ENCODE peak calls at places on chromosomes 5 and 9, in eight cellular contexts. One of them, this sample, is unnamed.

GRCh38 chr9:21890696-21891095 is 88.3 kb downstream of the MTAP start:
- DNase-seq in ascending aorta: no peak
- DNase-seq in effector memory CD4-positive, alpha-beta T cell: no peak
- DNase-seq in tibial artery: no peak
- DNase-seq in IMR-90: no peak
- DNase-seq in fibroblast of lung: no peak
- DNase-seq in ovary: no peak
- DNase-seq in spleen: no peak
- DNase-seq in this sample: no peak

GRCh38 chr9:113886933-113887332 is 10.8 kb downstream of the ZNF618 start:
- DNase-seq in ovary: no peak
- DNase-seq in fibroblast of lung: no peak
- DNase-seq in spleen: no peak
- DNase-seq in effector memory CD4-positive, alpha-beta T cell: no peak
- DNase-seq in IMR-90: no peak
- DNase-seq in ascending aorta: no peak
- DNase-seq in tibial artery: no peak
- DNase-seq in this sample: no peak

GRCh38 chr5:66494437-66494836 is 101.8 kb upstream of the MAST4 start:
- DNase-seq in tibial artery: no peak
- DNase-seq in ascending aorta: no peak
- DNase-seq in spleen: no peak
- DNase-seq in fibroblast of lung: no peak
- DNase-seq in ovary: no peak
- DNase-seq in effector memory CD4-positive, alpha-beta T cell: no peak
- DNase-seq in IMR-90: no peak
- DNase-seq in this sample: no peak

GRCh38 chr5:125154321-125154811 is 407.9 kb upstream of the ZNF608 start:
- DNase-seq in ascending aorta: no peak
- DNase-seq in IMR-90: peak; percentile 12
- DNase-seq in effector memory CD4-positive, alpha-beta T cell: no peak
- DNase-seq in tibial artery: no peak
- DNase-seq in fibroblast of lung: peak; percentile 52
- DNase-seq in ovary: no peak
- DNase-seq in spleen: no peak
- DNase-seq in this sample: no peak

GRCh38 chr5:16550316-16550952 is 66.4 kb downstream of the RETREG1 start:
- DNase-seq in ascending aorta: no peak
- DNase-seq in fibroblast of lung: peak; percentile 53
- DNase-seq in tibial artery: no peak
- DNase-seq in ovary: no peak
- DNase-seq in IMR-90: peak; percentile 49
- DNase-seq in spleen: no peak
- DNase-seq in effector memory CD4-positive, alpha-beta T cell: no peak
- DNase-seq in this sample: peak; percentile 75

GRCh38 chr9:78811562-78812276 is 514.8 kb downstream of the PSAT1 start:
- DNase-seq in ascending aorta: no peak
- DNase-seq in spleen: no peak
- DNase-seq in effector memory CD4-positive, alpha-beta T cell: no peak
- DNase-seq in IMR-90: peak; percentile 61
- DNase-seq in fibroblast of lung: peak; percentile 36
- DNase-seq in ovary: no peak
- DNase-seq in tibial artery: no peak
- DNase-seq in this sample: no peak

GRCh38 chr5:178312900-178313299 is 80.3 kb upstream of the PHYKPL start:
- DNase-seq in fibroblast of lung: no peak
- DNase-seq in ovary: no peak
- DNase-seq in effector memory CD4-positive, alpha-beta T cell: no peak
- DNase-seq in ascending aorta: peak; percentile 40
- DNase-seq in IMR-90: no peak
- DNase-seq in tibial artery: no peak
- DNase-seq in spleen: peak; percentile 78
- DNase-seq in this sample: no peak

GRCh38 chr5:96871022-96871388 is 5.3 kb upstream of the ERAP2 start:
- DNase-seq in ovary: no peak
- DNase-seq in effector memory CD4-positive, alpha-beta T cell: no peak
- DNase-seq in IMR-90: no peak
- DNase-seq in fibroblast of lung: no peak
- DNase-seq in ascending aorta: no peak
- DNase-seq in spleen: no peak
- DNase-seq in tibial artery: no peak
- DNase-seq in this sample: no peak

GRCh38 chr9:33472171-33472920 is 1.4 kb downstream of the NOL6 start:
- DNase-seq in ascending aorta: no peak
- DNase-seq in fibroblast of lung: no peak
- DNase-seq in spleen: peak; percentile 60
- DNase-seq in IMR-90: no peak
- DNase-seq in effector memory CD4-positive, alpha-beta T cell: no peak
- DNase-seq in tibial artery: peak; percentile 47
- DNase-seq in ovary: no peak
- DNase-seq in this sample: no peak

GRCh38 chr5:7916171-7916804 is 47.3 kb downstream of the MTRR start:
- DNase-seq in spleen: no peak
- DNase-seq in ovary: no peak
- DNase-seq in fibroblast of lung: no peak
- DNase-seq in tibial artery: no peak
- DNase-seq in IMR-90: no peak
- DNase-seq in effector memory CD4-positive, alpha-beta T cell: no peak
- DNase-seq in ascending aorta: no peak
- DNase-seq in this sample: no peak

GRCh38 chr5:32261198-32261597 is 51.5 kb downstream of the MTMR12 start:
- DNase-seq in IMR-90: no peak
- DNase-seq in ascending aorta: no peak
- DNase-seq in effector memory CD4-positive, alpha-beta T cell: no peak
- DNase-seq in fibroblast of lung: no peak
- DNase-seq in spleen: no peak
- DNase-seq in tibial artery: no peak
- DNase-seq in ovary: no peak
- DNase-seq in this sample: no peak

GRCh38 chr5:177183766-177184165 is 50.2 kb downstream of the NSD1 start:
- DNase-seq in ovary: no peak
- DNase-seq in ascending aorta: no peak
- DNase-seq in effector memory CD4-positive, alpha-beta T cell: no peak
- DNase-seq in IMR-90: no peak
- DNase-seq in tibial artery: no peak
- DNase-seq in spleen: no peak
- DNase-seq in fibroblast of lung: no peak
- DNase-seq in this sample: no peak

GRCh38 chr9:15856591-15856990 is 303.7 kb downstream of the CCDC171 start:
- DNase-seq in ovary: no peak
- DNase-seq in ascending aorta: no peak
- DNase-seq in IMR-90: peak; percentile 87
- DNase-seq in tibial artery: no peak
- DNase-seq in fibroblast of lung: peak; percentile 54
- DNase-seq in spleen: no peak
- DNase-seq in effector memory CD4-positive, alpha-beta T cell: no peak
- DNase-seq in this sample: no peak

GRCh38 chr9:128637656-128638055 is 19.0 kb downstream of the DYNC2I2 start:
- DNase-seq in fibroblast of lung: peak; percentile 52
- DNase-seq in tibial artery: no peak
- DNase-seq in ovary: no peak
- DNase-seq in IMR-90: peak; percentile 54
- DNase-seq in effector memory CD4-positive, alpha-beta T cell: no peak
- DNase-seq in spleen: no peak
- DNase-seq in ascending aorta: no peak
- DNase-seq in this sample: no peak

DNA sequence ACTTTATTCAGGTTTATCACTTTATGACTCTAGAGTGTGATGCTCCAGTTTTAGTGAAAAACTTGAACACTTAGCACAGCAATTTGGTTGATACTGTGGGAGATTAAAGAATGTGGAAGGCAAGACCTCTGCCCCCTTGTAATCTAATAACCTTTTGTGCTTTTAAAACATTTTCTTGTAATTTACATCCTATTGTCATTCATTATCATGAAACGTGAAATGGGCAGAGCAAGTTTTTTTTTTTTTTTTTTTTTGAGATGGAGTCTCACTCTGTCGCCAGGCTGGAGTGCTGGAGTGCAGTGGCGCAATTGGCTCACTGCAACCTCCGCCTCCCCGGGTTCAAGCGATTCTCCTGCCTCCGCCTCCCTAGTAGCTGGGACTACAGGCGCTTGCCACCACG is 1.8 kb downstream of the PAIP2 start:
- DNase-seq in ascending aorta: no peak
- DNase-seq in fibroblast of lung: no peak
- DNase-seq in ovary: no peak
- DNase-seq in spleen: no peak
- DNase-seq in IMR-90: no peak
- DNase-seq in effector memory CD4-positive, alpha-beta T cell: no peak
- DNase-seq in tibial artery: no peak
- DNase-seq in this sample: no peak
- H3K4me3 ChIP-seq in ascending aorta: peak overlapping the region; percentile 71
- H3K4me3 ChIP-seq in fibroblast of lung: peak overlapping the region; percentile 98
- H3K4me3 ChIP-seq in ovary: no peak overlapping the region
- H3K4me3 ChIP-seq in spleen: peak overlapping the region; percentile 97
- H3K4me3 ChIP-seq in IMR-90: peak overlapping the region; percentile 76
- H3K4me3 ChIP-seq in effector memory CD4-positive, alpha-beta T cell: no peak overlapping the region
- H3K4me3 ChIP-seq in tibial artery: peak overlapping the region; percentile 77
- H3K4me3 ChIP-seq in this sample: peak overlapping the region; percentile 74

DNA sequence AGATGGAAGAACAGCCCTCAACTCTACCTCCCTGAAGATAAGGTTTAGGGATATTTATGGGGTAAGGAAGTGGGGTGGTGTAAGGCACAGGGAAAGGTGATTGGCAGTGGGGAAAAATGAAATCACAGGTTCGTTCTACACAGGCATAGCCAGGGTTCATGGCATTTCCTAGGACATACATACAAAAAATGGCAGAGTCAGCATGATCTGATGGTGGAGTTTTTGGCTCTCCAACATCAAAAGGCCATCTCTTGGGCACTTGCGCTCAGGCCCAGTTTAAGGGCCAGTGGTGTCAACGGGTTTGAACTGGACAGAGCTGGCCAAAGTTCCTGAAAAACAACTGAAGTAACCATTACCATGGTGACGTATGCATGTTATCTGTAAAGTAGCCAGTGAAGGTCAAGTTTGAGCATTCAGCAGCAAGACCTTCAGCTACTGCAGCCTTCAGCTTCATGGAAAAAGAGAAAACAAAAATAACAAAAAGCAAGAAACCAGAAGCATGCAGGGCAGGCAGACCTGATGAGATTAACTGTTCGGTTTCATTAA is 92.8 kb downstream of the SMARCA2 start:
- DNase-seq in fibroblast of lung: no peak
- DNase-seq in IMR-90: no peak
- DNase-seq in effector memory CD4-positive, alpha-beta T cell: no peak
- DNase-seq in ascending aorta: no peak
- DNase-seq in tibial artery: no peak
- DNase-seq in ovary: no peak
- DNase-seq in spleen: no peak
- DNase-seq in this sample: no peak
- H3K36me3 ChIP-seq in fibroblast of lung: no peaks in the 10 kb centered on the region
- H3K36me3 ChIP-seq in IMR-90: peaks cover 21% of the 10 kb centered on the region
- H3K36me3 ChIP-seq in effector memory CD4-positive, alpha-beta T cell: peaks cover 69% of the 10 kb centered on the region
- H3K36me3 ChIP-seq in ascending aorta: peaks cover 37% of the 10 kb centered on the region
- H3K36me3 ChIP-seq in tibial artery: peaks cover 70% of the 10 kb centered on the region
- H3K36me3 ChIP-seq in ovary: no peaks in the 10 kb centered on the region
- H3K36me3 ChIP-seq in spleen: peaks cover 100% of the 10 kb centered on the region
- H3K36me3 ChIP-seq in this sample: no peaks in the 10 kb centered on the region

GRCh38 chr9:92617951-92618510 is 51.9 kb downstream of the IPPK start:
- DNase-seq in tibial artery: no peak
- DNase-seq in fibroblast of lung: no peak
- DNase-seq in ovary: peak; percentile 16
- DNase-seq in IMR-90: no peak
- DNase-seq in effector memory CD4-positive, alpha-beta T cell: no peak
- DNase-seq in ascending aorta: no peak
- DNase-seq in spleen: no peak
- DNase-seq in this sample: no peak

GRCh38 chr9:92614763-92615441 is 55.0 kb downstream of the IPPK start:
- DNase-seq in IMR-90: no peak
- DNase-seq in effector memory CD4-positive, alpha-beta T cell: no peak
- DNase-seq in ovary: no peak
- DNase-seq in tibial artery: peak; percentile 81
- DNase-seq in fibroblast of lung: no peak
- DNase-seq in ascending aorta: no peak
- DNase-seq in spleen: no peak
- DNase-seq in this sample: no peak

GRCh38 chr9:92615790-92616189 is 54.1 kb downstream of the IPPK start:
- DNase-seq in IMR-90: no peak
- DNase-seq in tibial artery: no peak
- DNase-seq in effector memory CD4-positive, alpha-beta T cell: no peak
- DNase-seq in ascending aorta: no peak
- DNase-seq in ovary: no peak
- DNase-seq in spleen: no peak
- DNase-seq in fibroblast of lung: no peak
- DNase-seq in this sample: no peak

GRCh38 chr9:92617195-92617813 is 52.6 kb downstream of the IPPK start:
- DNase-seq in tibial artery: no peak
- DNase-seq in effector memory CD4-positive, alpha-beta T cell: no peak
- DNase-seq in ascending aorta: no peak
- DNase-seq in fibroblast of lung: no peak
- DNase-seq in ovary: peak; percentile 19
- DNase-seq in IMR-90: no peak
- DNase-seq in spleen: no peak
- DNase-seq in this sample: no peak

DNA sequence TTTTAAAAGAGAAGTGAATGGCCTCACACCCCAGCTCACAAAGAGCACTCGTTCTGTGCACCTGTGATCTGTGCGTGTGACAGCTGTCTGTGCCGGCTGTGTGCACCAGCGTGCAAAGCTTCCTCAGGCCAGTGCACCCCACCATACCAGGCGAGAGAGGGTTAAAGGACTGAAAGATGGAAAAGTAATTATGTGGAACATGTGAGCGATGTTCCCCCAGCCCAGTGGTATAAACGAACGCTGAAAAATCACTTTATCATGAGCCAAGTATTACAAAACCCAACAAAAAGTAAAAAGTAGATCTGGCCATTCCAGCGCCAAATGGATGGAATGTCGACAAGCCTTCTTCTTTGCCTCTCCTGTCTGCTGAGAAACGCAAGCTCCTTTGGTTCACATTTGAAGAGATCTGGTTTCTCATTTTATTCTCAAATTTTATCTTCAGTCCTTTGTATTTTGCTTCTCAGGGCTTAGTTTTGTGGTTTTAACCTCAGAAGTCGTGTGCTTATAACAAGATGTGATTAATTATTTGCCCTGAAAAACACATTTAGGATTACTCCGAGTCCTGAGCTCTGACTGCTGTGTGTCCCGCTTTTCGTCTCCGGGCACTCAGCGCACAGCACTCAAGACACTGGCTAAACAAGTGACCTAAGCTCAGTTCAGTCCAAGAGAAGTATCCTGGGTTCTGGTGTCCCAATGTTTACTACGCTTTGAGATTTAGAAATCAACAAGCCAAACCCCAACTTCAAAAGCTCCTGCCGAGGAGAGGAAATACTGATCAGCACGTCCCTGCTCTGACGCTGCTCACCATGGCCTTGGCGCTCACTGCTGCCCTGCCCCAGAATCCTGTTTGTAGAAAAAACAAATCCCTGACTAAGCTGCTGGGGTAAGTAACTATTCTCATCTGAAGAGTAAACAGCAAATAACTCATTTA is 53.5 kb downstream of the IPPK start:
- DNase-seq in spleen: no peak
- DNase-seq in effector memory CD4-positive, alpha-beta T cell: no peak
- DNase-seq in ascending aorta: no peak
- DNase-seq in IMR-90: no peak
- DNase-seq in tibial artery: no peak
- DNase-seq in ovary: peak; percentile 78
- DNase-seq in fibroblast of lung: peak; percentile 59
- DNase-seq in this sample: no peak
- H3K4me1 ChIP-seq in spleen: no peaks in the 10 kb centered on the region
- H3K4me1 ChIP-seq in effector memory CD4-positive, alpha-beta T cell: no peaks in the 10 kb centered on the region
- H3K4me1 ChIP-seq in ascending aorta: peaks cover 11% of the 10 kb centered on the region
- H3K4me1 ChIP-seq in IMR-90: peaks cover 14% of the 10 kb centered on the region
- H3K4me1 ChIP-seq in tibial artery: peaks cover 72% of the 10 kb centered on the region
- H3K4me1 ChIP-seq in ovary: peaks cover 54% of the 10 kb centered on the region
- H3K4me1 ChIP-seq in fibroblast of lung: peaks cover 20% of the 10 kb centered on the region
- H3K4me1 ChIP-seq in this sample: no peaks in the 10 kb centered on the region

GRCh38 chr9:130243015-130243881 is 22.3 kb upstream of the HMCN2 start:
- DNase-seq in fibroblast of lung: peak; percentile 38
- DNase-seq in ovary: peak; percentile 77
- DNase-seq in ascending aorta: no peak
- DNase-seq in effector memory CD4-positive, alpha-beta T cell: peak; percentile 66
- DNase-seq in tibial artery: peak; percentile 81
- DNase-seq in spleen: peak; percentile 91
- DNase-seq in IMR-90: peak; percentile 25
- DNase-seq in this sample: peak; percentile 75
- H3K4me3 ChIP-seq in fibroblast of lung: no peak overlapping the region
- H3K4me3 ChIP-seq in ovary: no peak overlapping the region
- H3K4me3 ChIP-seq in ascending aorta: peak overlapping the region; percentile 34
- H3K4me3 ChIP-seq in effector memory CD4-positive, alpha-beta T cell: peak overlapping the region; percentile 51
- H3K4me3 ChIP-seq in tibial artery: peak overlapping the region; percentile 24
- H3K4me3 ChIP-seq in spleen: peak overlapping the region; percentile 54
- H3K4me3 ChIP-seq in IMR-90: no peak overlapping the region
- H3K4me3 ChIP-seq in this sample: no peak overlapping the region

This sample was measured in A673.